ENCODE peak calls at places on chromosomes 16 and 17, in five cellular contexts. P, J, O, Q and T are unnamed samples.

GRCh38 chr16:12188674-12189249 is 212.2 kb downstream of the SNX29 start:
- DNase-seq in P (no peak), J (no peak), O (peak), Q (no peak), T (no peak)

GRCh38 chr17:42184717-42185496 is at the start of gene HCRT:
- DNase-seq in P (peak), J (no peak), O (no peak), Q (no peak), T (no peak)

GRCh38 chr17:50925296-50925891 is 59.2 kb upstream of the TOB1 start:
- DNase-seq in P (no peak), J (no peak), O (no peak), Q (no peak), T (no peak)

GRCh38 chr17:40443988-40444899 is 994 bp downstream of the IGFBP4 start:
- DNase-seq in P (no peak), J (no peak), O (no peak), Q (peak), T (no peak)

GRCh38 chr17:39009471-39010085 is 42.4 kb upstream of the FBXO47 start:
- DNase-seq in P (no peak), J (no peak), O (no peak), Q (no peak), T (no peak)

GRCh38 chr17:45381001-45381400 is 51.7 kb downstream of the ARHGAP27 start:
- DNase-seq in P (no peak), J (no peak), O (no peak), Q (no peak), T (no peak)

GRCh38 chr17:77337150-77337549 is 196.4 kb downstream of the SEC14L1 start:
- DNase-seq in P (no peak), J (no peak), O (no peak), Q (no peak), T (no peak)

GRCh38 chr17:50021681-50022370 is 26.8 kb upstream of the DLX3 start:
- DNase-seq in P (no peak), J (no peak), O (no peak), Q (no peak), T (no peak)

GRCh38 chr17:77376795-77377751 is 236.3 kb downstream of the SEC14L1 start:
- DNase-seq in P (no peak), J (no peak), O (no peak), Q (no peak), T (no peak)

GRCh38 chr17:15777717-15778116 is 45.6 kb downstream of the TBC1D26 start:
- DNase-seq in P (no peak), J (no peak), O (no peak), Q (no peak), T (no peak)

GRCh38 chr17:71790791-71791190 is 330.0 kb upstream of the SOX9 start:
- DNase-seq in P (no peak), J (no peak), O (peak), Q (no peak), T (no peak)

GRCh38 chr17:2724783-2725164 is 13.2 kb upstream of the CLUH start:
- DNase-seq in P (no peak), J (no peak), O (peak), Q (no peak), T (peak)

GRCh38 chr17:62720126-62720850 is 87.8 kb downstream of the MARCHF10 start:
- DNase-seq in P (no peak), J (no peak), O (no peak), Q (no peak), T (no peak)

GRCh38 chr17:4584125-4584834 is at the start of gene SMTNL2:
- DNase-seq in P (no peak), J (no peak), O (peak), Q (peak), T (no peak)

GRCh38 chr17:34533811-34534527 is 45.4 kb upstream of the TMEM132E start:
- DNase-seq in P (no peak), J (no peak), O (no peak), Q (no peak), T (no peak)

GRCh38 chr16:2333772-2334379 is 6.7 kb downstream of the ABCA3 start:
- DNase-seq in P (no peak), J (no peak), O (no peak), Q (no peak), T (no peak)

GRCh38 chr17:75152971-75153853 is 1.1 kb downstream of the JPT1 start:
- DNase-seq in P (peak), J (peak), O (peak), Q (peak), T (peak)

GRCh38 chr17:73586153-73586906 is 57.9 kb downstream of the SDK2 start:
- DNase-seq in P (no peak), J (no peak), O (no peak), Q (no peak), T (no peak)

GRCh38 chr16:15856217-15856616 is 611 bp downstream of the MYH11 start:
- DNase-seq in P (peak), J (no peak), O (no peak), Q (peak), T (peak)

GRCh38 chr17:50604470-50604869 is 30.2 kb upstream of the ABCC3 start:
- DNase-seq in P (no peak), J (no peak), O (peak), Q (no peak), T (no peak)

GRCh38 chr16:66495440-66495839 is 54.5 kb downstream of the TK2 start:
- DNase-seq in P (no peak), J (no peak), O (no peak), Q (no peak), T (no peak)

GRCh38 chr16:14486520-14487303 is 143.3 kb downstream of the PARN start:
- DNase-seq in P (no peak), J (peak), O (peak), Q (no peak), T (no peak)

GRCh38 chr17:1275962-1276736 is 3.3 kb upstream of the TRARG1 start:
- DNase-seq in P (peak), J (peak), O (peak), Q (peak), T (peak)

GRCh38 chr17:40490289-40490853 is 11.1 kb downstream of the TNS4 start:
- DNase-seq in P (peak), J (peak), O (peak), Q (no peak), T (no peak)

GRCh38 chr17:77836557-77837041 is 121.9 kb upstream of the TNRC6C start:
- DNase-seq in P (no peak), J (no peak), O (no peak), Q (no peak), T (no peak)

GRCh38 chr16:3983081-3983520 is 102.6 kb upstream of the CREBBP start:
- DNase-seq in P (no peak), J (peak), O (peak), Q (peak), T (peak)

GRCh38 chr17:15350777-15351486 is 9.5 kb upstream of the TEKT3 start:
- DNase-seq in P (no peak), J (no peak), O (no peak), Q (no peak), T (no peak)

GRCh38 chr16:4521971-4522623 is 16.5 kb downstream of the CDIP1 start:
- DNase-seq in P (no peak), J (no peak), O (no peak), Q (no peak), T (no peak)

GRCh38 chr17:18257268-18257681 is 1.3 kb downstream of the FLII start:
- DNase-seq in P (no peak), J (no peak), O (no peak), Q (no peak), T (no peak)

GRCh38 chr17:21353326-21354010 is 22.7 kb upstream of the KCNJ12 start:
- DNase-seq in P (no peak), J (peak), O (peak), Q (no peak), T (no peak)

GRCh38 chr17:55245986-55246385 is 18.8 kb upstream of the HLF start:
- DNase-seq in P (no peak), J (no peak), O (no peak), Q (no peak), T (no peak)

GRCh38 chr17:65588194-65588808 is 26.9 kb upstream of the AXIN2 start:
- DNase-seq in P (peak), J (no peak), O (no peak), Q (no peak), T (no peak)

GRCh38 chr16:53083123-53083522 is 28.3 kb downstream of the CHD9 start:
- DNase-seq in P (no peak), J (no peak), O (peak), Q (no peak), T (no peak)

GRCh38 chr17:78252111-78252634 is 20.7 kb downstream of the TMEM235 start:
- DNase-seq in P (peak), J (no peak), O (no peak), Q (no peak), T (no peak)

GRCh38 chr17:76537578-76538280 is at the start of gene CYGB:
- DNase-seq in P (no peak), J (peak), O (peak), Q (no peak), T (no peak)

GRCh38 chr17:39951924-39952664 is 10.7 kb upstream of the GSDMA start:
- DNase-seq in P (no peak), J (no peak), O (no peak), Q (no peak), T (no peak)

GRCh38 chr16:63426275-63426870 is 1390.1 kb upstream of the CDH8 start:
- DNase-seq in P (no peak), J (no peak), O (no peak), Q (no peak), T (no peak)

GRCh38 chr17:76820523-76820922 is 47.7 kb upstream of the MGAT5B start:
- DNase-seq in P (no peak), J (no peak), O (no peak), Q (no peak), T (no peak)